ENCODE peak calls at places on chromosomes 16 and 17, in ten cellular contexts. E is HS-27A; A is NCI-H2081; T is stimulated activated CD8-positive, alpha-beta memory T cell treated with anti-CD3 and anti-CD28 coated beads, Interleukin-15, amount 100 ng/mL, for 24 hours; O is stimulated activated CD4-positive, alpha-beta T cell treated with anti-CD3 and anti-CD28 coated beads, TNF-alpha, amount 100 ng/mL, for 4 hours; F is CD4-positive, alpha-beta memory T cell; Q is SW480; D is germinal center; R is tibial nerve; Y is activated CD4-positive, alpha-beta T cell treated with anti-CD3 and anti-CD28 coated beads, Interleukin-2, amount 10 ng/mL, durations not matched to agents 7 days and 5 days. X is an unnamed sample.
A peak's percentile ranks its signal among the peaks of the same experiment; 100 is the strongest.

GRCh38 chr17:73179878-73180277 is 13.0 kb upstream of the COG1 start:
- DNase-seq in D (no peak), Y (no peak), F (no peak), A (no peak), O (no peak), Q (no peak), E (no peak), R (no peak), T (no peak), X (no peak)

GRCh38 chr16:61362583-61362982 is 673.7 kb downstream of the CDH8 start:
- DNase-seq in E (no peak), Y (no peak), A (peak; percentile 53), Q (no peak), F (no peak), T (no peak), R (no peak), O (no peak), D (no peak), X (no peak)

GRCh38 chr17:37570527-37571093 is 38.6 kb downstream of the SYNRG start:
- DNase-seq in A (peak; percentile 55), Q (peak; percentile 65), F (peak; percentile 4), O (no peak), E (peak; percentile 2), R (no peak), T (no peak), D (peak; percentile 18), Y (peak; percentile 25), X (peak; percentile 7)

GRCh38 chr17:29777663-29778062 is 152.4 kb downstream of the SSH2 start:
- DNase-seq in Y (no peak), O (no peak), T (no peak), E (no peak), R (no peak), D (no peak), A (no peak), F (no peak), Q (no peak), X (no peak)

GRCh38 chr17:3571043-3571900 is 13.7 kb upstream of the TRPV3 start:
- DNase-seq in R (no peak), F (no peak), Y (no peak), D (peak; percentile 41), A (no peak), E (no peak), O (no peak), Q (no peak), T (no peak), X (no peak)

GRCh38 chr17:77948690-77949114 is 9.8 kb upstream of the TNRC6C start:
- DNase-seq in A (no peak), R (peak; percentile 23), T (no peak), F (no peak), E (no peak), D (no peak), Y (no peak), Q (peak; percentile 71), O (no peak), X (no peak)

GRCh38 chr17:18246880-18247612 is 11.5 kb downstream of the FLII start:
- DNase-seq in D (peak; percentile 82), E (no peak), F (peak; percentile 17), Y (peak; percentile 19), O (no peak), R (peak; percentile 30), A (peak; percentile 65), Q (no peak), T (no peak), X (peak; percentile 27)

GRCh38 chr16:87279094-87279658 is 38.0 kb downstream of the C16orf95 start:
- DNase-seq in O (no peak), Q (no peak), F (no peak), R (no peak), A (no peak), T (no peak), E (no peak), D (no peak), Y (no peak), X (no peak)

GRCh38 chr16:54970016-54970415 is 39.4 kb downstream of the IRX5 start:
- DNase-seq in Q (no peak), D (no peak), Y (no peak), F (no peak), E (no peak), T (no peak), A (no peak), R (no peak), O (no peak), X (no peak)

GRCh38 chr16:67393111-67393789 is at the start of gene TPPP3:
- DNase-seq in Q (peak; percentile 69), R (peak; percentile 77), E (no peak), A (peak; percentile 66), Y (peak; percentile 33), T (no peak), O (no peak), D (peak; percentile 34), F (no peak), X (peak; percentile 5)

GRCh38 chr17:9239821-9240658 is 218.7 kb downstream of the NTN1 start:
- DNase-seq in O (peak; percentile 42), F (peak; percentile 74), Y (peak; percentile 68), R (peak; percentile 64), T (peak; percentile 33), Q (peak; percentile 51), A (no peak), E (no peak), D (peak; percentile 88), X (peak; percentile 63)

GRCh38 chr16:9703731-9704130 is 478.5 kb downstream of the GRIN2A start:
- DNase-seq in T (no peak), E (no peak), Q (no peak), O (no peak), D (no peak), F (no peak), Y (no peak), R (no peak), A (no peak), X (no peak)

GRCh38 chr17:44898768-44899073 is 524 bp downstream of the EFTUD2 start:
- DNase-seq in T (no peak), F (no peak), R (no peak), Y (peak; percentile 34), E (no peak), D (peak; percentile 48), Q (no peak), A (no peak), O (no peak), X (peak; percentile 76)

X was measured in MV-4-11.